ENCODE peak calls at places on chromosomes 11 and 22, in nine cellular contexts. N, C, L, I, D, F, X, H and K are unnamed samples.

GRCh38 chr11:30487200-30487898 is 98.8 kb downstream of the MPPED2 start:
- DNase-seq in H (no peak), X (no peak), N (no peak), L (no peak), D (no peak), F (no peak), C (peak), I (peak), K (peak)

GRCh38 chr11:65580031-65580692 is 4.3 kb downstream of the EHBP1L1 start:
- DNase-seq in L (no peak), H (no peak), D (no peak), X (no peak), F (no peak), N (no peak), C (no peak), I (no peak), K (no peak)

GRCh38 chr11:100827934-100828661 is 141.0 kb downstream of the ARHGAP42 start:
- DNase-seq in D (peak), L (no peak), X (no peak), C (no peak), N (no peak), F (no peak), H (peak), I (peak), K (no peak)

GRCh38 chr22:40055143-40055926 is 60.6 kb downstream of the FAM83F start:
- DNase-seq in X (no peak), L (no peak), I (no peak), H (peak), D (no peak), F (no peak), N (no peak), C (no peak), K (no peak)

GRCh38 chr11:102974552-102975280 is 19.2 kb upstream of the MMP13 start:
- DNase-seq in C (no peak), F (no peak), H (peak), D (no peak), X (no peak), I (peak), L (no peak), N (no peak), K (no peak)

GRCh38 chr11:118744001-118744400 is 47.0 kb downstream of the DDX6 start:
- DNase-seq in H (no peak), F (no peak), X (no peak), C (no peak), D (no peak), L (no peak), I (no peak), N (no peak), K (no peak)

GRCh38 chr22:28034760-28035401 is 115.8 kb upstream of the PITPNB start:
- DNase-seq in N (peak), C (peak), I (peak), F (no peak), D (peak), H (no peak), X (peak), L (peak), K (peak)

GRCh38 chr22:50687829-50688228 is 15.2 kb downstream of the SHANK3 start:
- DNase-seq in L (no peak), F (no peak), D (no peak), H (no peak), N (no peak), C (no peak), X (no peak), I (no peak), K (no peak)

GRCh38 chr22:38843716-38844660 is at the start of gene NPTXR:
- DNase-seq in H (no peak), X (no peak), L (no peak), C (peak), I (peak), N (no peak), F (peak), D (peak), K (no peak)

GRCh38 chr22:27885977-27886842 is 32.8 kb downstream of the PITPNB start:
- DNase-seq in L (no peak), D (peak), I (peak), F (peak), X (peak), H (peak), C (no peak), N (peak), K (no peak)

GRCh38 chr22:40819741-40820140 is 595 bp upstream of the SLC25A17 start:
- DNase-seq in D (no peak), H (no peak), L (no peak), C (no peak), F (no peak), I (peak), N (no peak), X (peak), K (no peak)

GRCh38 chr11:3859373-3859881 is 4.0 kb downstream of the STIM1 start:
- DNase-seq in N (peak), D (peak), X (no peak), F (no peak), H (no peak), L (no peak), C (peak), I (no peak), K (peak)

GRCh38 chr11:70716986-70717775 is 318.9 kb downstream of the CTTN start:
- DNase-seq in L (no peak), N (no peak), F (no peak), D (no peak), C (no peak), H (no peak), I (no peak), X (no peak), K (no peak)

GRCh38 chr11:27309064-27309463 is 54.0 kb downstream of the CCDC34 start:
- DNase-seq in L (no peak), H (peak), X (no peak), C (no peak), N (no peak), I (peak), D (no peak), F (no peak), K (no peak)

GRCh38 chr22:27783436-27784098 is 18.0 kb downstream of the MN1 start:
- DNase-seq in D (no peak), N (no peak), C (no peak), I (no peak), X (no peak), F (no peak), L (no peak), H (no peak), K (no peak)

GRCh38 chr11:132037961-132038360 is 667.5 kb downstream of the NTM start:
- DNase-seq in I (no peak), H (no peak), F (no peak), L (no peak), N (no peak), X (no peak), C (no peak), D (no peak), K (no peak)

GRCh38 chr11:8328231-8328794 is 64.6 kb upstream of the LMO1 start:
- DNase-seq in I (no peak), N (no peak), H (no peak), X (no peak), C (no peak), D (no peak), F (no peak), L (peak), K (no peak)

GRCh38 chr22:44057411-44057987 is 33.4 kb downstream of the PARVB start:
- DNase-seq in N (peak), X (peak), F (no peak), L (no peak), H (no peak), D (peak), C (peak), I (peak), K (peak)

GRCh38 chr11:64048042-64048854 is 12.5 kb downstream of the FLRT1 start:
- DNase-seq in H (no peak), C (no peak), L (no peak), D (no peak), N (no peak), F (no peak), X (no peak), I (no peak), K (no peak)

GRCh38 chr11:64755681-64756361 is 4.0 kb downstream of the PYGM start:
- DNase-seq in L (peak), C (no peak), N (no peak), X (no peak), D (peak), H (no peak), I (no peak), F (no peak), K (peak)

GRCh38 chr11:45646275-45646970 is 19.0 kb downstream of the CHST1 start:
- DNase-seq in X (no peak), F (no peak), N (no peak), L (no peak), H (peak), D (no peak), C (no peak), I (peak), K (no peak)

GRCh38 chr11:97772696-97773095 is 1248.1 kb upstream of the CNTN5 start:
- DNase-seq in F (no peak), N (no peak), I (peak), C (no peak), H (no peak), L (no peak), X (no peak), D (no peak), K (no peak)

GRCh38 chr11:88631497-88631896 is 294.0 kb upstream of the CTSC start:
- DNase-seq in D (no peak), C (no peak), F (no peak), X (no peak), N (no peak), L (no peak), I (no peak), H (peak), K (no peak)

GRCh38 chr11:94603587-94603986 is 36.4 kb downstream of the PIWIL4 start:
- DNase-seq in L (no peak), C (no peak), I (no peak), X (no peak), N (no peak), D (no peak), F (no peak), H (no peak), K (no peak)

GRCh38 chr11:69348414-69349235 is 54.7 kb downstream of the MYEOV start:
- DNase-seq in F (no peak), L (peak), D (no peak), H (no peak), C (no peak), I (no peak), X (no peak), N (no peak), K (no peak)

GRCh38 chr22:20131856-20132685 is 467 bp downstream of the ZDHHC8 start:
- DNase-seq in I (no peak), C (peak), X (no peak), H (no peak), N (peak), L (peak), D (peak), F (peak), K (no peak)

GRCh38 chr11:35126879-35127576 is 11.9 kb upstream of the CD44 start:
- DNase-seq in H (no peak), C (no peak), L (no peak), X (no peak), D (no peak), N (no peak), F (no peak), I (no peak), K (no peak)

GRCh38 chr11:35126000-35126878 is 12.7 kb upstream of the CD44 start:
- DNase-seq in N (no peak), H (no peak), C (no peak), F (no peak), I (no peak), L (no peak), X (no peak), D (no peak), K (no peak)

GRCh38 chr11:35118906-35119305 is 20.1 kb upstream of the CD44 start:
- DNase-seq in L (no peak), C (no peak), D (no peak), N (no peak), I (no peak), H (no peak), F (no peak), X (no peak), K (no peak)

GRCh38 chr11:35121326-35121865 is 17.6 kb upstream of the CD44 start:
- DNase-seq in N (no peak), H (no peak), I (peak), D (no peak), C (no peak), F (no peak), X (no peak), L (no peak), K (no peak)

GRCh38 chr11:35122308-35122707 is 16.7 kb upstream of the CD44 start:
- DNase-seq in L (no peak), N (no peak), C (no peak), D (no peak), F (no peak), I (no peak), H (no peak), X (no peak), K (no peak)
- H3K27ac ChIP-seq in L (no peak), N (no peak), C (no peak), D (no peak), F (no peak), I (no peak), H (no peak), X (no peak), K (no peak)

GRCh38 chr11:128290106-128290840 is 297.1 kb downstream of the ETS1 start:
- DNase-seq in H (peak), F (peak), D (peak), L (peak), C (peak), X (peak), I (peak), N (peak), K (peak)

GRCh38 chr11:128285313-128285712 is 302.0 kb downstream of the ETS1 start:
- DNase-seq in C (no peak), D (no peak), N (no peak), X (no peak), H (no peak), I (no peak), F (no peak), L (no peak), K (no peak)

GRCh38 chr11:128289048-128289447 is 298.3 kb downstream of the ETS1 start:
- DNase-seq in F (no peak), I (no peak), N (no peak), L (no peak), X (no peak), H (no peak), D (no peak), C (no peak), K (no peak)

GRCh38 chr11:128291043-128291442 is 296.3 kb downstream of the ETS1 start:
- DNase-seq in F (peak), N (no peak), X (no peak), H (no peak), D (no peak), I (no peak), C (no peak), L (no peak), K (no peak)

DNA sequence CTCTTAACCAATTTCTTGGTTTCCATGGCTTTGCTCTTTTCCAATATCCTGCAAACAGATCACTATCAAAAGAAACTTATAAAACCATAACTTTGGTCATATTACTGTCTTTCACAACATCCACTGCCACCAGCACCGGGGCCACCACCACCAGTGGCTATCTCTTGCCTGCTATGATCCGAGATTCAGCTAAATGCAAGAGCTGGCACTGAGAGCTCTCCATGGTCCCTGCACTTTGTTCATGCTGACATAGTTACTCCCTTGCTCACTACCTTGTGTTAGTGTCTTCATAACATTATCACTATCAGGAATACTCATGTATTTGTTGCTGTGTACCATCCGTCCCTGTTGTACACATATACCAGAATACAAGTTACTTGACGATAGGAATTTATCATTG is 299.0 kb downstream of the ETS1 start:
- DNase-seq in N (no peak), I (no peak), L (no peak), C (no peak), F (no peak), H (no peak), D (no peak), X (no peak), K (no peak)
- TF ChIP-seq CTCF in N (no peak), I (no peak), L (no peak), C (no peak), F (no peak), H (no peak), D (no peak), X (no peak), K (no peak)

GRCh38 chr11:1387961-1388762 is 1.6 kb upstream of the BRSK2 start:
- DNase-seq in N (no peak), X (no peak), F (no peak), H (no peak), L (no peak), D (peak), I (no peak), C (peak), K (no peak)
- H3K4me3 ChIP-seq in N (no peak), X (no peak), F (no peak), H (no peak), L (no peak), D (no peak), I (no peak), C (no peak), K (no peak)

GRCh38 chr11:128434411-128434810 is 152.9 kb downstream of the ETS1 start:
- DNase-seq in D (no peak), I (no peak), F (no peak), N (no peak), X (no peak), H (no peak), C (no peak), L (no peak), K (no peak)

GRCh38 chr11:128432926-128433325 is 154.4 kb downstream of the ETS1 start:
- DNase-seq in D (no peak), H (no peak), L (no peak), N (no peak), I (no peak), X (no peak), C (no peak), F (no peak), K (no peak)

GRCh38 chr11:128431931-128432330 is 155.4 kb downstream of the ETS1 start:
- DNase-seq in I (no peak), H (no peak), L (no peak), X (no peak), D (no peak), C (no peak), N (no peak), F (no peak), K (no peak)

DNA sequence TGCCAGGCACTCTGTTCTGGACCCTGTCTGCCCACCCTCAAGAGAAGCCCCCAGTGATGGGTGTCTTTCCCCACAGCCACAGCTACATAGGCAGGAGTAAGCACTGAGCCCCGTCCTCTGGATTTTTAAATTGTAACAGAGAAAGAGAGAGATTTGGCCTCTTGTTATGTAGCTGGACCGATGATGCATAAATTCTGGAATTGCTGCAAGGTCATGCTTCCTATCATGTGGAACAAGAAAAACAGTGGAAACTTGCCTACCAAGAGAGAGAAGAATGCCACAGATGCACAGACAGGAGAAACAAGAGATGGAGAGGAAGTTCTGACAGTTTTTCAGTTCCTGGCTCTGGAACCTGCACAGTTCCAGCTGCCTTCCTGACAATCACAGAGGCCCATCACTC is 150.2 kb downstream of the ETS1 start:
- DNase-seq in I (peak), D (no peak), N (no peak), H (no peak), L (no peak), F (no peak), X (no peak), C (no peak), K (no peak)
- H3K27ac ChIP-seq in I (no peak), D (no peak), N (no peak), H (no peak), L (no peak), F (no peak), X (peak), C (no peak), K (peak)

GRCh38 chr11:72741429-72741833 is 10.8 kb downstream of the ARAP1 start:
- DNase-seq in X (no peak), L (peak), F (no peak), C (peak), D (no peak), H (no peak), I (no peak), N (no peak), K (no peak)
- TF ChIP-seq CTCF in X (no peak), L (no peak), F (no peak), C (no peak), D (no peak), H (no peak), I (no peak), N (no peak), K (no peak)

GRCh38 chr11:105960252-105961245 is 61.5 kb downstream of the MSANTD4 start:
- DNase-seq in C (no peak), I (no peak), X (no peak), F (no peak), N (no peak), D (no peak), L (no peak), H (no peak), K (no peak)
- H3K4me3 ChIP-seq in C (no peak), I (no peak), X (no peak), F (no peak), N (no peak), D (no peak), L (no peak), H (no peak), K (no peak)